ENCODE peak calls at places on chromosomes 12 and 14, in ten cellular contexts. B, Z, R, X, H, Q, U, L, S and T are unnamed samples.
A peak's percentile ranks its signal among the peaks of the same experiment; 100 is the strongest.

GRCh38 chr14:58923751-58924405 is 264.6 kb upstream of the DAAM1 start:
- DNase-seq in Z (no peak), L (no peak), Q (no peak), S (no peak), H (no peak), R (no peak), X (no peak), U (peak; percentile 26), B (no peak), T (no peak)

GRCh38 chr12:111673503-111673902 is 12.3 kb downstream of the BRAP start:
- DNase-seq in B (no peak), X (peak; percentile 65), S (no peak), L (peak; percentile 71), Q (no peak), U (no peak), H (no peak), R (no peak), Z (peak; percentile 58), T (no peak)

GRCh38 chr14:64294672-64295413 is 672 bp upstream of the ESR2 start:
- DNase-seq in X (peak; percentile 70), S (peak; percentile 83), L (peak; percentile 68), H (peak; percentile 94), B (peak; percentile 43), U (peak; percentile 93), R (peak; percentile 82), Z (peak; percentile 44), Q (peak; percentile 84), T (peak; percentile 91)

GRCh38 chr12:70724444-70724843 is 87.2 kb upstream of the PTPRB start:
- DNase-seq in H (no peak), Q (no peak), S (no peak), U (no peak), B (no peak), X (peak; percentile 27), R (no peak), Z (peak; percentile 7), L (peak; percentile 58), T (no peak)

GRCh38 chr12:79936670-79937069 is 1.8 kb upstream of the PPP1R12A start:
- DNase-seq in S (no peak), Q (no peak), H (no peak), Z (no peak), R (no peak), X (no peak), L (no peak), U (no peak), B (no peak), T (no peak)

GRCh38 chr14:81886588-81886987 is 352.9 kb upstream of the SEL1L start:
- DNase-seq in Z (no peak), L (no peak), R (no peak), Q (no peak), U (no peak), X (no peak), S (no peak), B (no peak), H (no peak), T (no peak)

GRCh38 chr12:105942316-105942715 is 196.4 kb downstream of the NUAK1 start:
- DNase-seq in X (no peak), R (no peak), Q (no peak), Z (no peak), L (no peak), H (no peak), U (no peak), B (no peak), S (no peak), T (no peak)

GRCh38 chr14:36070056-36071043 is 106.2 kb downstream of the PTCSC3 start:
- DNase-seq in H (no peak), R (peak; percentile 72), Z (peak; percentile 50), Q (peak; percentile 57), L (peak; percentile 83), B (peak; percentile 21), U (peak; percentile 79), X (peak; percentile 71), S (peak; percentile 75), T (peak; percentile 65)

GRCh38 chr14:35515916-35516315 is 18.0 kb upstream of the INSM2 start:
- DNase-seq in Q (no peak), R (no peak), L (no peak), U (no peak), S (no peak), B (no peak), X (no peak), H (no peak), Z (no peak), T (no peak)

GRCh38 chr12:103244596-103244995 is 251.2 kb downstream of the C12orf42 start:
- DNase-seq in Q (no peak), S (no peak), B (no peak), U (no peak), Z (no peak), R (no peak), X (no peak), L (no peak), H (no peak), T (no peak)

GRCh38 chr12:103249614-103250013 is 246.2 kb downstream of the C12orf42 start:
- DNase-seq in Q (no peak), S (no peak), B (no peak), H (no peak), L (no peak), U (no peak), R (no peak), X (no peak), Z (no peak), T (no peak)

GRCh38 chr12:103250487-103250886 is 245.3 kb downstream of the C12orf42 start:
- DNase-seq in U (no peak), S (no peak), B (no peak), L (no peak), Q (no peak), X (no peak), R (no peak), H (no peak), Z (no peak), T (no peak)

GRCh38 chr12:103247531-103247930 is 248.2 kb downstream of the C12orf42 start:
- DNase-seq in L (no peak), H (no peak), Q (no peak), R (no peak), B (no peak), X (no peak), Z (no peak), S (no peak), U (no peak), T (no peak)
- TF ChIP-seq CTCF in L (no peak), H (no peak), Q (no peak), R (no peak), B (no peak), X (no peak), Z (no peak), S (no peak), U (no peak), T (no peak)

GRCh38 chr14:26282578-26282977 is 315.3 kb downstream of the NOVA1 start:
- DNase-seq in Z (peak; percentile 40), S (no peak), R (no peak), Q (no peak), X (peak; percentile 7), L (no peak), U (no peak), B (no peak), H (no peak), T (no peak)

GRCh38 chr14:26281280-26281998 is 316.4 kb downstream of the NOVA1 start:
- DNase-seq in X (peak; percentile 88), U (no peak), B (no peak), Q (peak; percentile 5), R (no peak), L (peak; percentile 79), S (no peak), H (no peak), Z (peak; percentile 96), T (no peak)

GRCh38 chr14:26276757-26277156 is 321.1 kb downstream of the NOVA1 start:
- DNase-seq in S (peak; percentile 27), R (no peak), Q (no peak), H (no peak), U (peak; percentile 38), B (no peak), X (no peak), L (peak; percentile 30), Z (no peak), T (no peak)
- TF ChIP-seq CTCF in S (peak; percentile 48), R (no peak), Q (no peak), H (no peak), U (no peak), B (no peak), X (no peak), L (peak; percentile 68), Z (no peak), T (no peak)

GRCh38 chr14:73748858-73749357 is 34.7 kb upstream of the PNMA1 start:
- DNase-seq in Z (no peak), Q (no peak), B (no peak), S (no peak), R (no peak), U (no peak), X (no peak), L (no peak), H (no peak), T (no peak)

GRCh38 chr14:73745571-73746539 is 31.7 kb upstream of the PNMA1 start:
- DNase-seq in L (no peak), R (no peak), U (no peak), S (no peak), X (no peak), H (no peak), B (no peak), Z (no peak), Q (no peak), T (no peak)

GRCh38 chr14:73744874-73745529 is 30.8 kb upstream of the PNMA1 start:
- DNase-seq in Z (no peak), R (peak; percentile 59), H (no peak), Q (no peak), B (no peak), X (no peak), U (no peak), L (no peak), S (no peak), T (no peak)

GRCh38 chr14:73747386-73748211 is 33.4 kb upstream of the PNMA1 start:
- DNase-seq in B (no peak), S (no peak), U (no peak), X (no peak), Z (no peak), Q (no peak), H (no peak), L (no peak), R (no peak), T (no peak)

DNA sequence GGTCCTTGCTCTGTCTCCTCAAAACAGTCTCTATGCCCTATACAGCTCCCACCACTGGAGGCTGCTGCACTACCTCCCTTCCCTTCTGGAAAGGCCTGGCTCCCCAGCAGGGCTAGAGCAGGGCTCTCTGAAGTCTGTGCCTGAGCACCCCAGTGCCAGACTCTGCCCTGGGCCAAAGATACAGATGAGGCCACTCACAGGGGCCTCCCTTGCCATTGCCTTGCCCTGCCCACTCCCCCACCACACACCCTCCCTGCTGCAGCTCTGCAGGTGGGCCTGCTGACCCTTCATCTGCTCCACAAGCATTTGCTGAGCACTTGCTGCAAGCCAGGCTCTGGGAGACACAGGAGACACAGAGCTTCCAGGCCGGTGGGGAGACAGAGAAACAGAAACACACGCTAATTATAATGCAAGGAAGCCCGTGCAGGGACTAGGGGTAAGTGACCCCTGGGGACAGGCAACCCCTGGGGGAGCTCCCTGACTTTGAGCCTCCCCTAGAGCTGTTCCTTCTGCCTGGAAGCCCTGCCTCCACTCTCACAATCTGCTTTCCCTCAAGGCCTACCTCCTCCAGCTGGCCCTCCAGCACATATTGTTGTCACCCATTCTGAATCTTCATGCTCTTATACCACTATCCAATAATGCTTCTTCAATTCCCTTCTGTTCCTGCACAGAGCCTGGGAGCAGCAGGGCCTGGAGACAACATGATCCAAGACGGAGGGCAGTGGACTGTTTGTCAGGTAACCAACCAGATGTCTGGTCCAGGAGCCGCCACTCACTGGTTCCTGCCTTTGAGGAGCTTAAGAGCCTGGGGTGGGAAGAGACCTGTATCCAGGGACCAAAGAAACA is 32.6 kb upstream of the PNMA1 start:
- DNase-seq in H (no peak), Q (no peak), X (no peak), R (no peak), U (peak; percentile 22), S (no peak), B (no peak), Z (no peak), L (no peak), T (no peak)
- TF ChIP-seq CTCF in H (no peak), Q (no peak), X (peak; percentile 23), R (no peak), U (no peak), S (no peak), B (no peak), Z (peak; percentile 40), L (peak; percentile 66), T (no peak)

GRCh38 chr14:87615822-87616679 is 376.9 kb downstream of the GALC start:
- DNase-seq in S (peak; percentile 72), L (peak; percentile 40), Z (peak; percentile 58), U (peak; percentile 76), H (no peak), X (peak; percentile 48), B (peak; percentile 14), Q (peak; percentile 38), R (peak; percentile 35), T (peak; percentile 61)
- TF ChIP-seq CTCF in S (peak; percentile 78), L (peak; percentile 64), Z (peak; percentile 75), U (peak; percentile 79), H (peak; percentile 64), X (peak; percentile 68), B (peak; percentile 57), Q (peak; percentile 50), R (peak; percentile 2), T (peak; percentile 66)